ENCODE peak calls at places on chromosomes 3 and 15, in seven cellular contexts. One of them, this sample, is unnamed.

GRCh38 chr15:75158402-75158801 is 43.3 kb upstream of the C15orf39 start:
- DNase-seq in HepG2: no peak
- DNase-seq in H1: no peak
- DNase-seq in GM12878: no peak
- DNase-seq in SK-N-SH: no peak
- DNase-seq in K562: no peak
- DNase-seq in HCT116: no peak
- DNase-seq in this sample: no peak

GRCh38 chr3:16739416-16740091 is 134.3 kb upstream of the DAZL start:
- DNase-seq in HepG2: no peak
- DNase-seq in H1: no peak
- DNase-seq in HCT116: no peak
- DNase-seq in GM12878: no peak
- DNase-seq in SK-N-SH: no peak
- DNase-seq in K562: no peak
- DNase-seq in this sample: no peak

GRCh38 chr3:42705039-42705767 is 2.6 kb upstream of the HHATL start:
- DNase-seq in SK-N-SH: peak; percentile 19
- DNase-seq in HepG2: no peak
- DNase-seq in H1: no peak
- DNase-seq in HCT116: no peak
- DNase-seq in K562: no peak
- DNase-seq in GM12878: no peak
- DNase-seq in this sample: no peak

GRCh38 chr15:93066103-93066725 is 22.8 kb downstream of the RGMA start:
- DNase-seq in GM12878: no peak
- DNase-seq in K562: no peak
- DNase-seq in HepG2: no peak
- DNase-seq in HCT116: no peak
- DNase-seq in SK-N-SH: no peak
- DNase-seq in H1: no peak
- DNase-seq in this sample: no peak

GRCh38 chr15:36883705-36884355 is 216.5 kb downstream of the MEIS2 start:
- DNase-seq in H1: no peak
- DNase-seq in HCT116: peak; percentile 63
- DNase-seq in SK-N-SH: peak; percentile 90
- DNase-seq in HepG2: peak; percentile 69
- DNase-seq in GM12878: peak; percentile 26
- DNase-seq in K562: peak; percentile 83
- DNase-seq in this sample: peak; percentile 88

GRCh38 chr3:6182909-6183308 is 678.0 kb upstream of the GRM7 start:
- DNase-seq in H1: no peak
- DNase-seq in HepG2: no peak
- DNase-seq in HCT116: no peak
- DNase-seq in GM12878: no peak
- DNase-seq in SK-N-SH: no peak
- DNase-seq in K562: no peak
- DNase-seq in this sample: no peak

GRCh38 chr15:93048759-93049161 is 40.3 kb downstream of the RGMA start:
- DNase-seq in HCT116: no peak
- DNase-seq in GM12878: no peak
- DNase-seq in SK-N-SH: no peak
- DNase-seq in HepG2: no peak
- DNase-seq in K562: no peak
- DNase-seq in H1: no peak
- DNase-seq in this sample: peak; percentile 73

GRCh38 chr3:46662771-46663551 is 30.5 kb downstream of the ALS2CL start:
- DNase-seq in GM12878: no peak
- DNase-seq in H1: no peak
- DNase-seq in K562: no peak
- DNase-seq in SK-N-SH: peak; percentile 27
- DNase-seq in HCT116: no peak
- DNase-seq in HepG2: no peak
- DNase-seq in this sample: no peak

GRCh38 chr3:48472923-48473616 is 26.5 kb downstream of the ATRIP start:
- DNase-seq in GM12878: peak; percentile 96
- DNase-seq in H1: peak; percentile 89
- DNase-seq in HepG2: peak; percentile 96
- DNase-seq in HCT116: peak; percentile 77
- DNase-seq in SK-N-SH: peak; percentile 82
- DNase-seq in K562: peak; percentile 92
- DNase-seq in this sample: peak; percentile 62

GRCh38 chr3:72157782-72158638 is 373.1 kb upstream of the PROK2 start:
- DNase-seq in SK-N-SH: no peak
- DNase-seq in HepG2: no peak
- DNase-seq in HCT116: no peak
- DNase-seq in GM12878: no peak
- DNase-seq in H1: no peak
- DNase-seq in K562: no peak
- DNase-seq in this sample: no peak

GRCh38 chr3:148861277-148861869 is 3.7 kb upstream of the CPA3 start:
- DNase-seq in SK-N-SH: peak; percentile 39
- DNase-seq in HCT116: peak; percentile 40
- DNase-seq in K562: peak; percentile 31
- DNase-seq in HepG2: peak; percentile 29
- DNase-seq in H1: no peak
- DNase-seq in GM12878: no peak
- DNase-seq in this sample: peak; percentile 69

GRCh38 chr15:64289550-64289949 is 66.4 kb downstream of the CSNK1G1 start:
- DNase-seq in HepG2: no peak
- DNase-seq in HCT116: no peak
- DNase-seq in H1: no peak
- DNase-seq in K562: no peak
- DNase-seq in GM12878: no peak
- DNase-seq in SK-N-SH: no peak
- DNase-seq in this sample: no peak

GRCh38 chr3:179299999-179300613 is 22.7 kb upstream of the ZNF639 start:
- DNase-seq in HCT116: no peak
- DNase-seq in HepG2: no peak
- DNase-seq in GM12878: no peak
- DNase-seq in H1: no peak
- DNase-seq in SK-N-SH: no peak
- DNase-seq in K562: peak; percentile 8
- DNase-seq in this sample: no peak

GRCh38 chr15:49387471-49387870 is 35.6 kb upstream of the FGF7 start:
- DNase-seq in HepG2: no peak
- DNase-seq in K562: no peak
- DNase-seq in HCT116: no peak
- DNase-seq in GM12878: no peak
- DNase-seq in SK-N-SH: no peak
- DNase-seq in H1: no peak
- DNase-seq in this sample: no peak

GRCh38 chr15:64865998-64866520 is 24.3 kb downstream of the PLEKHO2 start:
- DNase-seq in HCT116: no peak
- DNase-seq in K562: no peak
- DNase-seq in H1: peak; percentile 79
- DNase-seq in GM12878: no peak
- DNase-seq in SK-N-SH: no peak
- DNase-seq in HepG2: no peak
- DNase-seq in this sample: no peak

GRCh38 chr3:67037615-67038014 is 39.5 kb downstream of the KBTBD8 start:
- DNase-seq in SK-N-SH: no peak
- DNase-seq in HepG2: no peak
- DNase-seq in H1: no peak
- DNase-seq in GM12878: no peak
- DNase-seq in K562: no peak
- DNase-seq in HCT116: no peak
- DNase-seq in this sample: no peak

GRCh38 chr3:42273351-42273750 is 7.4 kb upstream of the CCK start:
- DNase-seq in HepG2: no peak
- DNase-seq in K562: no peak
- DNase-seq in SK-N-SH: no peak
- DNase-seq in HCT116: no peak
- DNase-seq in GM12878: no peak
- DNase-seq in H1: no peak
- DNase-seq in this sample: no peak

GRCh38 chr3:152376351-152377183 is 107.8 kb downstream of the MBNL1 start:
- DNase-seq in HCT116: no peak
- DNase-seq in H1: no peak
- DNase-seq in HepG2: no peak
- DNase-seq in SK-N-SH: no peak
- DNase-seq in GM12878: peak; percentile 97
- DNase-seq in K562: no peak
- DNase-seq in this sample: no peak

GRCh38 chr15:31381801-31382692 is 55.4 kb downstream of the KLF13 start:
- DNase-seq in K562: no peak
- DNase-seq in SK-N-SH: peak; percentile 25
- DNase-seq in H1: no peak
- DNase-seq in HCT116: no peak
- DNase-seq in HepG2: no peak
- DNase-seq in GM12878: no peak
- DNase-seq in this sample: no peak

GRCh38 chr3:69092030-69092513 is 7.3 kb downstream of the ARL6IP5 start:
- DNase-seq in SK-N-SH: no peak
- DNase-seq in K562: no peak
- DNase-seq in H1: no peak
- DNase-seq in HCT116: no peak
- DNase-seq in GM12878: no peak
- DNase-seq in HepG2: no peak
- DNase-seq in this sample: no peak

GRCh38 chr3:167936010-167936409 is 159.7 kb downstream of the GOLIM4 start:
- DNase-seq in HCT116: no peak
- DNase-seq in H1: no peak
- DNase-seq in SK-N-SH: no peak
- DNase-seq in GM12878: no peak
- DNase-seq in K562: no peak
- DNase-seq in HepG2: no peak
- DNase-seq in this sample: no peak

GRCh38 chr3:196541684-196542445 is 26.5 kb downstream of the WDR53 start:
- DNase-seq in K562: no peak
- DNase-seq in GM12878: no peak
- DNase-seq in HepG2: no peak
- DNase-seq in SK-N-SH: no peak
- DNase-seq in HCT116: no peak
- DNase-seq in H1: no peak
- DNase-seq in this sample: peak; percentile 48

GRCh38 chr3:196533260-196533681 is 18.1 kb upstream of the SMCO1 start:
- DNase-seq in H1: peak; percentile 66
- DNase-seq in HCT116: no peak
- DNase-seq in HepG2: no peak
- DNase-seq in SK-N-SH: no peak
- DNase-seq in GM12878: no peak
- DNase-seq in K562: peak; percentile 17
- DNase-seq in this sample: no peak

GRCh38 chr3:196537319-196537984 is 22.3 kb upstream of the SMCO1 start:
- DNase-seq in HCT116: no peak
- DNase-seq in SK-N-SH: peak; percentile 56
- DNase-seq in GM12878: no peak
- DNase-seq in K562: peak; percentile 40
- DNase-seq in H1: no peak
- DNase-seq in HepG2: no peak
- DNase-seq in this sample: peak; percentile 73
- TF ChIP-seq JUND in HCT116: no peak
- TF ChIP-seq JUND in SK-N-SH: no peak
- TF ChIP-seq JUND in GM12878: no peak
- TF ChIP-seq JUND in K562: no peak
- TF ChIP-seq JUND in H1: no peak
- TF ChIP-seq JUND in HepG2: no peak
- TF ChIP-seq JUND in this sample: no peak

DNA sequence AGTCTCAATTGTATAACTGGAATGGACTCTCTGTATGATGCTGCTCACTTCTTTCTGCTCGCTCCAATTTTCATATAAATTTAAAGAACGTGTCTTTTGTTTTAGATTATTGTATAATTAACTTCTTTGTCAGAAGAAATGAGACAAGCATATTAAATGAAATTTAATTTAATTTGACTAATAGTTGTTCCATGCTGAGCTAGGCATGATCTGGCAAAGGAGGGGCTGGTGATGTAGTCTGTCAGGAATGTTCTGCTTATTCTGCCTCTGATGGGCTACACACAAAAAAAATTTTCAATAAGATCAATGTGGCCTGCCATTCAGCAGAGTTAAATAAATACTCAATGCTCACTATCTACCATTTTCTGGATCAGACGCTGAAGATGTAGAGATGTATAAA is 208.4 kb upstream of the CD96 start:
- DNase-seq in HepG2: no peak
- DNase-seq in H1: no peak
- DNase-seq in SK-N-SH: no peak
- DNase-seq in HCT116: no peak
- DNase-seq in GM12878: no peak
- DNase-seq in K562: no peak
- DNase-seq in this sample: no peak
- TF ChIP-seq JUND in HepG2: no peak
- TF ChIP-seq JUND in H1: no peak
- TF ChIP-seq JUND in SK-N-SH: peak; percentile 61
- TF ChIP-seq JUND in HCT116: no peak
- TF ChIP-seq JUND in GM12878: no peak
- TF ChIP-seq JUND in K562: no peak
- TF ChIP-seq JUND in this sample: no peak

GRCh38 chr3:56856686-56857577 is 55.2 kb upstream of the ARHGEF3 start:
- DNase-seq in GM12878: no peak
- DNase-seq in K562: no peak
- DNase-seq in H1: no peak
- DNase-seq in SK-N-SH: no peak
- DNase-seq in HepG2: no peak
- DNase-seq in HCT116: no peak
- DNase-seq in this sample: no peak

GRCh38 chr3:56854856-56855620 is 53.3 kb upstream of the ARHGEF3 start:
- DNase-seq in HepG2: no peak
- DNase-seq in GM12878: no peak
- DNase-seq in SK-N-SH: no peak
- DNase-seq in H1: no peak
- DNase-seq in HCT116: no peak
- DNase-seq in K562: no peak
- DNase-seq in this sample: no peak

GRCh38 chr3:56858331-56858730 is 56.6 kb upstream of the ARHGEF3 start:
- DNase-seq in HepG2: peak; percentile 25
- DNase-seq in GM12878: no peak
- DNase-seq in HCT116: no peak
- DNase-seq in H1: no peak
- DNase-seq in SK-N-SH: no peak
- DNase-seq in K562: no peak
- DNase-seq in this sample: peak; percentile 10

GRCh38 chr3:56851966-56852884 is 50.5 kb upstream of the ARHGEF3 start:
- DNase-seq in H1: no peak
- DNase-seq in SK-N-SH: no peak
- DNase-seq in HepG2: no peak
- DNase-seq in GM12878: no peak
- DNase-seq in HCT116: no peak
- DNase-seq in K562: no peak
- DNase-seq in this sample: no peak

GRCh38 chr3:56855856-56856538 is 54.2 kb upstream of the ARHGEF3 start:
- DNase-seq in HepG2: peak; percentile 37
- DNase-seq in GM12878: no peak
- DNase-seq in SK-N-SH: peak; percentile 46
- DNase-seq in HCT116: no peak
- DNase-seq in H1: peak; percentile 25
- DNase-seq in K562: peak; percentile 10
- DNase-seq in this sample: peak; percentile 13
- TF ChIP-seq JUND in HepG2: no peak
- TF ChIP-seq JUND in GM12878: no peak
- TF ChIP-seq JUND in SK-N-SH: no peak
- TF ChIP-seq JUND in HCT116: no peak
- TF ChIP-seq JUND in H1: no peak
- TF ChIP-seq JUND in K562: no peak
- TF ChIP-seq JUND in this sample: no peak

GRCh38 chr3:193842029-193842782 is 249.2 kb downstream of the OPA1 start:
- DNase-seq in HepG2: no peak
- DNase-seq in SK-N-SH: no peak
- DNase-seq in K562: peak; percentile 42
- DNase-seq in HCT116: no peak
- DNase-seq in GM12878: peak; percentile 28
- DNase-seq in H1: no peak
- DNase-seq in this sample: no peak
- TF ChIP-seq JUND in HepG2: no peak
- TF ChIP-seq JUND in SK-N-SH: no peak
- TF ChIP-seq JUND in K562: no peak
- TF ChIP-seq JUND in HCT116: no peak
- TF ChIP-seq JUND in GM12878: no peak
- TF ChIP-seq JUND in H1: no peak
- TF ChIP-seq JUND in this sample: no peak